ENCODE peak calls at places on chromosome 6, in four cellular contexts. F is transverse colon, G is sigmoid colon, I is stomach. Z is an unnamed sample.

GRCh38 chr6:1552296-1552761 is 57.4 kb upstream of the FOXC1 start:
- DNase-seq in G (no peak), I (no peak), F (no peak), Z (no peak)

GRCh38 chr6:155272353-155273222 is 8.8 kb downstream of the CLDN20 start:
- DNase-seq in I (no peak), G (no peak), F (no peak), Z (no peak)

GRCh38 chr6:41546866-41547798 is 951 bp downstream of the FOXP4 start:
- DNase-seq in G (no peak), I (peak), F (peak), Z (no peak)

GRCh38 chr6:39948156-39948850 is 14.0 kb upstream of the MOCS1 start:
- DNase-seq in F (no peak), G (no peak), I (no peak), Z (no peak)

GRCh38 chr6:105014448-105014847 is 57.5 kb downstream of the LIN28B start:
- DNase-seq in I (no peak), F (no peak), G (no peak), Z (no peak)

GRCh38 chr6:92777146-92777740 is 642.1 kb downstream of the EPHA7 start:
- DNase-seq in I (no peak), F (no peak), G (no peak), Z (no peak)

GRCh38 chr6:161536141-161536735 is 262.4 kb upstream of the AGPAT4 start:
- DNase-seq in G (no peak), F (no peak), I (no peak), Z (no peak)

GRCh38 chr6:84002226-84002625 is 31.3 kb upstream of the MRAP2 start:
- DNase-seq in I (no peak), F (no peak), G (no peak), Z (no peak)

GRCh38 chr6:89350281-89351037 is 2.1 kb downstream of the UBE2J1 start:
- DNase-seq in G (no peak), F (no peak), I (no peak), Z (no peak)

GRCh38 chr6:11460837-11461661 is 76.5 kb upstream of the TMEM170B start:
- DNase-seq in F (no peak), I (no peak), G (no peak), Z (no peak)

GRCh38 chr6:22236626-22237414 is 60.0 kb downstream of the PRL start:
- DNase-seq in I (no peak), F (no peak), G (no peak), Z (no peak)

GRCh38 chr6:40286721-40287120 is 300.4 kb downstream of the LRFN2 start:
- DNase-seq in G (no peak), F (no peak), I (no peak), Z (no peak)

GRCh38 chr6:38136547-38136946 is 317.0 kb downstream of the ZFAND3 start:
- DNase-seq in F (no peak), G (no peak), I (no peak), Z (no peak)

GRCh38 chr6:169093770-169094553 is 159.7 kb downstream of the THBS2 start:
- DNase-seq in G (no peak), F (no peak), I (no peak), Z (no peak)

GRCh38 chr6:121794630-121795029 is 359.2 kb downstream of the GJA1 start:
- DNase-seq in G (no peak), F (no peak), I (no peak), Z (no peak)

GRCh38 chr6:118893095-118893881 is 664 bp upstream of the ASF1A start:
- DNase-seq in F (peak), I (no peak), G (no peak), Z (peak)

GRCh38 chr6:95686272-95686671 is 108.9 kb downstream of the MANEA start:
- DNase-seq in I (no peak), F (no peak), G (no peak), Z (no peak)

GRCh38 chr6:127266178-127266891 is at the start of gene RNF146:
- DNase-seq in F (peak), G (peak), I (peak), Z (peak)

GRCh38 chr6:134698228-134698627 is 251.7 kb downstream of the ALDH8A1 start:
- DNase-seq in I (no peak), G (no peak), F (no peak), Z (no peak)

GRCh38 chr6:44668391-44668930 is 281.0 kb downstream of the CDC5L start:
- DNase-seq in F (no peak), G (no peak), I (no peak), Z (no peak)

GRCh38 chr6:129672345-129672691 is 37.7 kb downstream of the ARHGAP18 start:
- DNase-seq in G (no peak), F (no peak), I (no peak), Z (no peak)

GRCh38 chr6:3929281-3929798 is 80.2 kb downstream of the FAM50B start:
- DNase-seq in G (peak), F (no peak), I (no peak), Z (no peak)

GRCh38 chr6:106490030-106490429 is 129.5 kb downstream of the CRYBG1 start:
- DNase-seq in F (no peak), I (no peak), G (no peak), Z (no peak)

GRCh38 chr6:47852727-47853126 is 70.9 kb downstream of the OPN5 start:
- DNase-seq in G (no peak), F (no peak), I (no peak), Z (no peak)

GRCh38 chr6:166955121-166955864 is 1.1 kb downstream of the RNASET2 start:
- DNase-seq in I (peak), G (peak), F (peak), Z (no peak)
- TF ChIP-seq POLR2AphosphoS5 in I (no peak), G (no peak), F (no peak), Z (no peak)

GRCh38 chr6:112037783-112038216 is 16.1 kb upstream of the CCN6 start:
- DNase-seq in I (peak), G (peak), F (peak), Z (no peak)
- TF ChIP-seq POLR2AphosphoS5 in I (peak), G (no peak), F (peak), Z (peak)

GRCh38 chr6:25302156-25302555 is 23.0 kb downstream of the CARMIL1 start:
- DNase-seq in F (no peak), I (no peak), G (no peak), Z (no peak)

GRCh38 chr6:25306379-25306778 is 27.2 kb downstream of the CARMIL1 start:
- DNase-seq in F (no peak), G (no peak), I (no peak), Z (no peak)

GRCh38 chr6:25301358-25301757 is 22.2 kb downstream of the CARMIL1 start:
- DNase-seq in F (no peak), G (no peak), I (no peak), Z (no peak)

GRCh38 chr6:25303234-25303633 is 24.1 kb downstream of the CARMIL1 start:
- DNase-seq in F (no peak), G (no peak), I (no peak), Z (no peak)

DNA sequence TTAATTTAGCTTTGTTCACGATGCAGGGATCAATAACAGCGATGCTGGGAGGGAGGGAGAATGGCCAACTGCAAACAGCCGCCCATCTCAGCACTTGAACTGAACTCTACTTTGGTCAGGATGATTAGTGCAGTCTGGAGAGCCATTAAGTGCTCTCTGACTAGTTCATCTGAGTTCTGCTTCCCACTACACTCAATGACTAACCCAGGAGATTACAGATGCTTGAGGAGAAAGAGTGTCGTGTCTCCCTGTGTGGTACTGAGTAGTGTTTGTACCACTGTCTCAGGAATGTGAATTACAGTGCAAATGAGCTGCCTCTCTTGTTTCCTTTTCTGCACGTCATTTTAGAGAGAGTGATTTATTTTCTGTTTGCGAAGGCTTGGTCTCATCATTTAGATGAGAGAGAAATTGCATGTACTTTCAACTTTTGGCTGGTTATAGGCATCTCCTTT is 23.5 kb downstream of the CARMIL1 start:
- DNase-seq in I (no peak), G (no peak), F (no peak), Z (no peak)
- TF ChIP-seq POLR2AphosphoS5 in I (no peak), G (no peak), F (peak), Z (no peak)

GRCh38 chr6:108589244-108589730 is 28.6 kb downstream of the FOXO3 start:
- DNase-seq in G (peak), F (peak), I (peak), Z (peak)
- TF ChIP-seq POLR2AphosphoS5 in G (peak), F (peak), I (peak), Z (peak)

DNA sequence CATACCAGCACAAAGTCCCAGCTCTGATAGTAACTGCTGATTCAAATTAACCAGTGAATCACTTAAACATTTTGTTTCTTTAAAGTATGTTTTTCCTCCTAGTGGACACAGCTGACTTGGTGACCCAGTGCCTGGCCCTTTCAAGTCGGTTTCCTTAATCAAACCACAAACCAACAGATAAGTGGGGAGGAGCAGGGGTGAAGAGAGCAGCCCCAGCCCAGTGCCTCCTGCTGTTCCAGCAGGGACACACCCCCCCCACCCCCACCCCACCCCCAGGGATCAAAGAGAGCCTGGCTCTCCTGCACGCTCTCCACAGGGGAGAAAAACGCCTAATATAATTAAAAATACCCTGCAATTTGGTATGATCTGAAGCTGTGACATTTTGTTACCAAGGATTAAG is 55.4 kb upstream of the TBXT start:
- DNase-seq in I (no peak), G (no peak), F (no peak), Z (no peak)
- TF ChIP-seq POLR2AphosphoS5 in I (no peak), G (no peak), F (no peak), Z (no peak)

GRCh38 chr6:26218824-26219223 is 131.6 kb downstream of the HFE start:
- DNase-seq in I (no peak), F (no peak), G (no peak), Z (no peak)
- TF ChIP-seq POLR2AphosphoS5 in I (no peak), F (no peak), G (no peak), Z (no peak)

Z was measured in prostate gland.